ENCODE peak calls at places on chromosomes 1 and 21, in six cellular contexts. One of them, this sample, is unnamed.
A peak's percentile ranks its signal among the peaks of the same experiment; 100 is the strongest.

GRCh38 chr1:37143818-37144217 is 109.5 kb upstream of the GRIK3 start:
- DNase-seq in MM.1S: no peak
- DNase-seq in GM23248: no peak
- DNase-seq in H1: no peak
- DNase-seq in fibroblast of lung: no peak
- DNase-seq in DND-41: peak; percentile 20
- DNase-seq in this sample: no peak

GRCh38 chr1:92854386-92854785 is 22.5 kb downstream of the RPL5 start:
- DNase-seq in MM.1S: peak; percentile 70
- DNase-seq in GM23248: no peak
- DNase-seq in H1: no peak
- DNase-seq in fibroblast of lung: no peak
- DNase-seq in DND-41: no peak
- DNase-seq in this sample: no peak

GRCh38 chr1:20136249-20136648 is 2.9 kb upstream of the PLA2G2F start:
- DNase-seq in MM.1S: no peak
- DNase-seq in GM23248: no peak
- DNase-seq in H1: no peak
- DNase-seq in fibroblast of lung: no peak
- DNase-seq in DND-41: no peak
- DNase-seq in this sample: no peak

GRCh38 chr1:207959995-207960745 is 49.2 kb upstream of the CD34 start:
- DNase-seq in MM.1S: no peak
- DNase-seq in GM23248: no peak
- DNase-seq in H1: no peak
- DNase-seq in fibroblast of lung: no peak
- DNase-seq in DND-41: no peak
- DNase-seq in this sample: no peak

GRCh38 chr1:48105167-48105566 is 108.0 kb upstream of the TRABD2B start:
- DNase-seq in MM.1S: no peak
- DNase-seq in GM23248: peak; percentile 15
- DNase-seq in H1: no peak
- DNase-seq in fibroblast of lung: no peak
- DNase-seq in DND-41: no peak
- DNase-seq in this sample: no peak

GRCh38 chr1:98044071-98044697 is 123.3 kb upstream of the DPYD start:
- DNase-seq in MM.1S: no peak
- DNase-seq in GM23248: peak; percentile 42
- DNase-seq in H1: peak; percentile 46
- DNase-seq in fibroblast of lung: no peak
- DNase-seq in DND-41: no peak
- DNase-seq in this sample: no peak

GRCh38 chr21:43192501-43193081 is 23.8 kb downstream of the CRYAA start:
- DNase-seq in MM.1S: no peak
- DNase-seq in GM23248: no peak
- DNase-seq in H1: no peak
- DNase-seq in fibroblast of lung: no peak
- DNase-seq in DND-41: peak; percentile 40
- DNase-seq in this sample: no peak

GRCh38 chr1:34320081-34320480 is 143.4 kb downstream of the C1orf94 start:
- DNase-seq in MM.1S: no peak
- DNase-seq in GM23248: peak; percentile 70
- DNase-seq in H1: no peak
- DNase-seq in fibroblast of lung: no peak
- DNase-seq in DND-41: no peak
- DNase-seq in this sample: no peak

GRCh38 chr1:15303912-15304311 is 56.9 kb downstream of the FHAD1 start:
- DNase-seq in MM.1S: no peak
- DNase-seq in GM23248: no peak
- DNase-seq in H1: no peak
- DNase-seq in fibroblast of lung: no peak
- DNase-seq in DND-41: no peak
- DNase-seq in this sample: no peak

GRCh38 chr1:44447051-44447806 is 42.2 kb downstream of the RNF220 start:
- DNase-seq in MM.1S: no peak
- DNase-seq in GM23248: peak; percentile 59
- DNase-seq in H1: no peak
- DNase-seq in fibroblast of lung: peak; percentile 3
- DNase-seq in DND-41: no peak
- DNase-seq in this sample: no peak

GRCh38 chr21:15826147-15826780 is 96.5 kb downstream of the USP25 start:
- DNase-seq in MM.1S: peak; percentile 26
- DNase-seq in GM23248: peak; percentile 48
- DNase-seq in H1: no peak
- DNase-seq in fibroblast of lung: peak; percentile 61
- DNase-seq in DND-41: peak; percentile 27
- DNase-seq in this sample: peak; percentile 34

GRCh38 chr1:50183734-50184133 is 75.0 kb downstream of the ELAVL4 start:
- DNase-seq in MM.1S: no peak
- DNase-seq in GM23248: no peak
- DNase-seq in H1: no peak
- DNase-seq in fibroblast of lung: no peak
- DNase-seq in DND-41: no peak
- DNase-seq in this sample: no peak

GRCh38 chr21:32499249-32500055 is 85.9 kb downstream of the TCP10L start:
- DNase-seq in MM.1S: no peak
- DNase-seq in GM23248: peak; percentile 76
- DNase-seq in H1: no peak
- DNase-seq in fibroblast of lung: peak; percentile 34
- DNase-seq in DND-41: no peak
- DNase-seq in this sample: no peak

GRCh38 chr1:203028784-203029553 is 2.7 kb downstream of the PPFIA4 start:
- DNase-seq in MM.1S: no peak
- DNase-seq in GM23248: no peak
- DNase-seq in H1: no peak
- DNase-seq in fibroblast of lung: no peak
- DNase-seq in DND-41: no peak
- DNase-seq in this sample: no peak

GRCh38 chr1:23393706-23394105 is 24.1 kb upstream of the ZNF436 start:
- DNase-seq in MM.1S: no peak
- DNase-seq in GM23248: peak; percentile 68
- DNase-seq in H1: no peak
- DNase-seq in fibroblast of lung: peak; percentile 61
- DNase-seq in DND-41: no peak
- DNase-seq in this sample: no peak

GRCh38 chr1:94745742-94746141 is 74.4 kb upstream of the SLC44A3 start:
- DNase-seq in MM.1S: no peak
- DNase-seq in GM23248: no peak
- DNase-seq in H1: no peak
- DNase-seq in fibroblast of lung: no peak
- DNase-seq in DND-41: no peak
- DNase-seq in this sample: no peak

GRCh38 chr1:54819195-54819536 is 18.0 kb upstream of the TTC22 start:
- DNase-seq in MM.1S: no peak
- DNase-seq in GM23248: no peak
- DNase-seq in H1: peak; percentile 39
- DNase-seq in fibroblast of lung: no peak
- DNase-seq in DND-41: no peak
- DNase-seq in this sample: peak; percentile 75

GRCh38 chr1:47621977-47622376 is 184.1 kb downstream of the FOXD2 start:
- DNase-seq in MM.1S: no peak
- DNase-seq in GM23248: no peak
- DNase-seq in H1: no peak
- DNase-seq in fibroblast of lung: no peak
- DNase-seq in DND-41: no peak
- DNase-seq in this sample: no peak

GRCh38 chr1:55812281-55812680 is 597.1 kb upstream of the USP24 start:
- DNase-seq in MM.1S: no peak
- DNase-seq in GM23248: peak; percentile 55
- DNase-seq in H1: no peak
- DNase-seq in fibroblast of lung: peak; percentile 39
- DNase-seq in DND-41: no peak
- DNase-seq in this sample: peak; percentile 84

GRCh38 chr1:11078631-11079030 is 18.8 kb upstream of the SRM start:
- DNase-seq in MM.1S: no peak
- DNase-seq in GM23248: peak; percentile 73
- DNase-seq in H1: no peak
- DNase-seq in fibroblast of lung: peak; percentile 17
- DNase-seq in DND-41: no peak
- DNase-seq in this sample: no peak

GRCh38 chr1:68904472-68904871 is 407.6 kb upstream of the DEPDC1 start:
- DNase-seq in MM.1S: no peak
- DNase-seq in GM23248: peak; percentile 27
- DNase-seq in H1: no peak
- DNase-seq in fibroblast of lung: peak; percentile 4
- DNase-seq in DND-41: no peak
- DNase-seq in this sample: no peak
- H3K9me3 ChIP-seq in MM.1S: no peaks in the 10 kb centered on the region
- H3K9me3 ChIP-seq in GM23248: no peaks in the 10 kb centered on the region
- H3K9me3 ChIP-seq in H1: no peaks in the 10 kb centered on the region
- H3K9me3 ChIP-seq in fibroblast of lung: no peaks in the 10 kb centered on the region
- H3K9me3 ChIP-seq in DND-41: no peaks in the 10 kb centered on the region
- H3K9me3 ChIP-seq in this sample: no peaks in the 10 kb centered on the region

GRCh38 chr1:233919786-233920185 is 15.3 kb downstream of the SLC35F3 start:
- DNase-seq in MM.1S: no peak
- DNase-seq in GM23248: no peak
- DNase-seq in H1: no peak
- DNase-seq in fibroblast of lung: no peak
- DNase-seq in DND-41: no peak
- DNase-seq in this sample: no peak
- H3K4me3 ChIP-seq in MM.1S: no peak overlapping the region
- H3K4me3 ChIP-seq in GM23248: no peak overlapping the region
- H3K4me3 ChIP-seq in H1: no peak overlapping the region
- H3K4me3 ChIP-seq in fibroblast of lung: no peak overlapping the region
- H3K4me3 ChIP-seq in DND-41: no peak overlapping the region
- H3K4me3 ChIP-seq in this sample: no peak overlapping the region

DNA sequence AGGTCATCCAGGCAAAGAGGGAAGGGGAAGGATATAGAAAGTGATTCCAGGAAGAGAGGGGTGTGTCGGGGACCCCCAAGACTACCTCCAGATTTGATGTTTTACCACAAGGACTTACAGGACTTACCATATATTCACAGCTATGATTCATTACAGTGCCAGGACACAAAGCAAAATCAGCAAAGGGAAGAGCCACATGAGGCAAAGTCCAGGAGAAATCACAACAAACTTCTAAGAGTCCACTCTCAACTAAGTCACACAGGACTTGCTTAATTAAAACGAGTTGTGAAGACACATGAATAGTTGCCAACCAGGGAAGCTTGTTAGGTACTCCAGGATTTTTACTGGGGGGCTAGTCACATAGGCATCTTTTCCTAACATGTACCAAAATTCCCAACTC is 217.3 kb downstream of the TTLL7 start:
- DNase-seq in MM.1S: no peak
- DNase-seq in GM23248: no peak
- DNase-seq in H1: no peak
- DNase-seq in fibroblast of lung: no peak
- DNase-seq in DND-41: no peak
- DNase-seq in this sample: no peak
- TF ChIP-seq EZH2 in MM.1S: no peak
- TF ChIP-seq EZH2 in GM23248: no peak
- TF ChIP-seq EZH2 in H1: no peak
- TF ChIP-seq EZH2 in fibroblast of lung: no peak
- TF ChIP-seq EZH2 in DND-41: no peak
- TF ChIP-seq EZH2 in this sample: no peak

GRCh38 chr1:205896351-205896750 is 46.4 kb upstream of the PM20D1 start:
- DNase-seq in MM.1S: no peak
- DNase-seq in GM23248: no peak
- DNase-seq in H1: no peak
- DNase-seq in fibroblast of lung: no peak
- DNase-seq in DND-41: no peak
- DNase-seq in this sample: no peak
- H3K9me3 ChIP-seq in MM.1S: no peaks in the 10 kb centered on the region
- H3K9me3 ChIP-seq in GM23248: no peaks in the 10 kb centered on the region
- H3K9me3 ChIP-seq in H1: peaks cover 4% of the 10 kb centered on the region
- H3K9me3 ChIP-seq in fibroblast of lung: no peaks in the 10 kb centered on the region
- H3K9me3 ChIP-seq in DND-41: peaks cover 19% of the 10 kb centered on the region
- H3K9me3 ChIP-seq in this sample: peaks cover 8% of the 10 kb centered on the region

GRCh38 chr1:41515778-41516167 is 31.3 kb upstream of the EDN2 start:
- DNase-seq in MM.1S: no peak
- DNase-seq in GM23248: no peak
- DNase-seq in H1: no peak
- DNase-seq in fibroblast of lung: no peak
- DNase-seq in DND-41: no peak
- DNase-seq in this sample: no peak

GRCh38 chr1:41515131-41515678 is 30.7 kb upstream of the EDN2 start:
- DNase-seq in MM.1S: peak; percentile 29
- DNase-seq in GM23248: no peak
- DNase-seq in H1: no peak
- DNase-seq in fibroblast of lung: no peak
- DNase-seq in DND-41: no peak
- DNase-seq in this sample: peak; percentile 98

GRCh38 chr1:41514381-41514780 is 29.9 kb upstream of the EDN2 start:
- DNase-seq in MM.1S: no peak
- DNase-seq in GM23248: no peak
- DNase-seq in H1: no peak
- DNase-seq in fibroblast of lung: no peak
- DNase-seq in DND-41: no peak
- DNase-seq in this sample: peak; percentile 96

GRCh38 chr1:41517039-41517438 is 32.6 kb upstream of the EDN2 start:
- DNase-seq in MM.1S: peak; percentile 75
- DNase-seq in GM23248: no peak
- DNase-seq in H1: no peak
- DNase-seq in fibroblast of lung: no peak
- DNase-seq in DND-41: no peak
- DNase-seq in this sample: no peak

GRCh38 chr1:41516168-41516961 is 31.9 kb upstream of the EDN2 start:
- DNase-seq in MM.1S: peak; percentile 72
- DNase-seq in GM23248: peak; percentile 89
- DNase-seq in H1: peak; percentile 99
- DNase-seq in fibroblast of lung: peak; percentile 87
- DNase-seq in DND-41: no peak
- DNase-seq in this sample: peak; percentile 96
- H3K4me3 ChIP-seq in MM.1S: peak overlapping the region; percentile 71
- H3K4me3 ChIP-seq in GM23248: peak overlapping the region; percentile 70
- H3K4me3 ChIP-seq in H1: peak overlapping the region; percentile 5
- H3K4me3 ChIP-seq in fibroblast of lung: peak overlapping the region; percentile 9
- H3K4me3 ChIP-seq in DND-41: no peak overlapping the region
- H3K4me3 ChIP-seq in this sample: peak overlapping the region; percentile 49

GRCh38 chr1:236064674-236065508 is at the start of gene NID1:
- DNase-seq in MM.1S: no peak
- DNase-seq in GM23248: peak; percentile 82
- DNase-seq in H1: peak; percentile 87
- DNase-seq in fibroblast of lung: peak; percentile 88
- DNase-seq in DND-41: no peak
- DNase-seq in this sample: no peak
- TF ChIP-seq EZH2 in MM.1S: no peak
- TF ChIP-seq EZH2 in GM23248: no peak
- TF ChIP-seq EZH2 in H1: peak; percentile 37
- TF ChIP-seq EZH2 in fibroblast of lung: no peak
- TF ChIP-seq EZH2 in DND-41: no peak
- TF ChIP-seq EZH2 in this sample: no peak

GRCh38 chr1:5269901-5270300 is 615.5 kb downstream of the AJAP1 start:
- DNase-seq in MM.1S: no peak
- DNase-seq in GM23248: no peak
- DNase-seq in H1: no peak
- DNase-seq in fibroblast of lung: no peak
- DNase-seq in DND-41: no peak
- DNase-seq in this sample: no peak
- H3K9me3 ChIP-seq in MM.1S: no peaks in the 10 kb centered on the region
- H3K9me3 ChIP-seq in GM23248: no peaks in the 10 kb centered on the region
- H3K9me3 ChIP-seq in H1: no peaks in the 10 kb centered on the region
- H3K9me3 ChIP-seq in fibroblast of lung: no peaks in the 10 kb centered on the region
- H3K9me3 ChIP-seq in DND-41: no peaks in the 10 kb centered on the region
- H3K9me3 ChIP-seq in this sample: no peaks in the 10 kb centered on the region

This sample was measured in PC-9.